ENCODE peak calls at places on chromosomes 12 and 14, in four cellular contexts. One of them, this sample, is unnamed.

GRCh38 chr14:96102071-96102856 is 63.1 kb downstream of the C14orf132 start:
- DNase-seq in H1: no peak
- DNase-seq in HepG2: no peak
- DNase-seq in K562: no peak
- DNase-seq in this sample: no peak

GRCh38 chr12:96193725-96194571 is at the start of gene ELK3:
- DNase-seq in K562: peak
- DNase-seq in H1: no peak
- DNase-seq in HepG2: peak
- DNase-seq in this sample: no peak

GRCh38 chr12:101298426-101298825 is 18.5 kb downstream of the UTP20 start:
- DNase-seq in H1: no peak
- DNase-seq in HepG2: no peak
- DNase-seq in K562: no peak
- DNase-seq in this sample: no peak

GRCh38 chr12:96061864-96062453 is 26.6 kb upstream of the LTA4H start:
- DNase-seq in H1: peak
- DNase-seq in K562: peak
- DNase-seq in HepG2: peak
- DNase-seq in this sample: peak

GRCh38 chr12:26799741-26800140 is 33.3 kb downstream of the ITPR2 start:
- DNase-seq in HepG2: no peak
- DNase-seq in H1: no peak
- DNase-seq in K562: no peak
- DNase-seq in this sample: no peak

GRCh38 chr14:74302160-74302628 is 540 bp downstream of the ABCD4 start:
- DNase-seq in K562: peak
- DNase-seq in HepG2: peak
- DNase-seq in H1: no peak
- DNase-seq in this sample: no peak

GRCh38 chr12:12883369-12884001 is 7.9 kb upstream of the GPRC5A start:
- DNase-seq in HepG2: peak
- DNase-seq in H1: no peak
- DNase-seq in K562: peak
- DNase-seq in this sample: no peak

GRCh38 chr12:121955258-121956040 is 37.1 kb downstream of the CFAP251 start:
- DNase-seq in K562: peak
- DNase-seq in H1: no peak
- DNase-seq in HepG2: no peak
- DNase-seq in this sample: peak

GRCh38 chr12:24044973-24045703 is 95.7 kb upstream of the SOX5 start:
- DNase-seq in K562: no peak
- DNase-seq in H1: no peak
- DNase-seq in HepG2: peak
- DNase-seq in this sample: no peak

GRCh38 chr12:68896881-68897540 is 36.0 kb downstream of the CPM start:
- DNase-seq in K562: no peak
- DNase-seq in HepG2: no peak
- DNase-seq in H1: no peak
- DNase-seq in this sample: no peak

GRCh38 chr12:96060041-96060440 is 24.7 kb upstream of the LTA4H start:
- DNase-seq in K562: no peak
- DNase-seq in H1: no peak
- DNase-seq in HepG2: no peak
- DNase-seq in this sample: no peak

GRCh38 chr14:101077511-101078074 is 174.1 kb upstream of the RTL1 start:
- DNase-seq in HepG2: no peak
- DNase-seq in H1: peak
- DNase-seq in K562: no peak
- DNase-seq in this sample: no peak

GRCh38 chr12:46491548-46491947 is 119.0 kb upstream of the SLC38A2 start:
- DNase-seq in HepG2: no peak
- DNase-seq in K562: no peak
- DNase-seq in H1: no peak
- DNase-seq in this sample: no peak

GRCh38 chr14:28653521-28653920 is 113.1 kb upstream of the FOXG1 start:
- DNase-seq in HepG2: no peak
- DNase-seq in H1: no peak
- DNase-seq in K562: no peak
- DNase-seq in this sample: no peak

GRCh38 chr12:1947081-1947480 is 28.6 kb upstream of the CACNA2D4 start:
- DNase-seq in K562: no peak
- DNase-seq in HepG2: no peak
- DNase-seq in H1: no peak
- DNase-seq in this sample: no peak

GRCh38 chr12:31257784-31258183 is 68.2 kb downstream of the SINHCAF start:
- DNase-seq in K562: no peak
- DNase-seq in HepG2: no peak
- DNase-seq in H1: no peak
- DNase-seq in this sample: no peak

GRCh38 chr12:70334742-70335141 is 31.3 kb upstream of the KCNMB4 start:
- DNase-seq in H1: no peak
- DNase-seq in K562: no peak
- DNase-seq in HepG2: no peak
- DNase-seq in this sample: no peak

GRCh38 chr12:132638541-132639408 is 20.2 kb downstream of the P2RX2 start:
- DNase-seq in H1: no peak
- DNase-seq in K562: peak
- DNase-seq in HepG2: peak
- DNase-seq in this sample: no peak

GRCh38 chr12:112584266-112584722 is 165.5 kb downstream of the PTPN11 start:
- DNase-seq in H1: no peak
- DNase-seq in HepG2: peak
- DNase-seq in K562: peak
- DNase-seq in this sample: peak

GRCh38 chr12:29782285-29782820 is 1.4 kb downstream of the TMTC1 start:
- DNase-seq in HepG2: no peak
- DNase-seq in K562: no peak
- DNase-seq in H1: no peak
- DNase-seq in this sample: no peak

GRCh38 chr12:70367268-70368141 is 1.4 kb downstream of the KCNMB4 start:
- DNase-seq in K562: no peak
- DNase-seq in H1: no peak
- DNase-seq in HepG2: no peak
- DNase-seq in this sample: no peak

GRCh38 chr12:38721611-38722252 is 183.7 kb downstream of the CPNE8 start:
- DNase-seq in HepG2: no peak
- DNase-seq in H1: no peak
- DNase-seq in K562: no peak
- DNase-seq in this sample: no peak

GRCh38 chr12:89636776-89637160 is 71.9 kb downstream of the ATP2B1 start:
- DNase-seq in H1: no peak
- DNase-seq in K562: no peak
- DNase-seq in HepG2: no peak
- DNase-seq in this sample: no peak

GRCh38 chr14:90514566-90514965 is 117.7 kb downstream of the CALM1 start:
- DNase-seq in H1: no peak
- DNase-seq in K562: no peak
- DNase-seq in HepG2: no peak
- DNase-seq in this sample: no peak

GRCh38 chr12:101759396-101760047 is 20.3 kb upstream of the SYCP3 start:
- DNase-seq in HepG2: peak
- DNase-seq in K562: peak
- DNase-seq in H1: no peak
- DNase-seq in this sample: peak

GRCh38 chr14:89303452-89304435 is 113.3 kb downstream of the FOXN3 start:
- DNase-seq in H1: no peak
- DNase-seq in K562: no peak
- DNase-seq in HepG2: peak
- DNase-seq in this sample: no peak

GRCh38 chr14:102087762-102088011 is 843 bp upstream of the HSP90AA1 start:
- DNase-seq in K562: no peak
- DNase-seq in HepG2: no peak
- DNase-seq in H1: no peak
- DNase-seq in this sample: no peak

GRCh38 chr12:31589896-31590729 is 823 bp downstream of the DENND5B start:
- DNase-seq in HepG2: peak
- DNase-seq in H1: no peak
- DNase-seq in K562: peak
- DNase-seq in this sample: peak

GRCh38 chr12:128609861-128610260 is 213.9 kb downstream of the SLC15A4 start:
- DNase-seq in K562: no peak
- DNase-seq in HepG2: no peak
- DNase-seq in H1: no peak
- DNase-seq in this sample: no peak

GRCh38 chr14:34997762-34998161 is 15.0 kb downstream of the SRP54 start:
- DNase-seq in HepG2: no peak
- DNase-seq in H1: no peak
- DNase-seq in K562: no peak
- DNase-seq in this sample: no peak

GRCh38 chr12:80632835-80633234 is 74.6 kb upstream of the MYF6 start:
- DNase-seq in K562: no peak
- DNase-seq in H1: peak
- DNase-seq in HepG2: peak
- DNase-seq in this sample: no peak

DNA sequence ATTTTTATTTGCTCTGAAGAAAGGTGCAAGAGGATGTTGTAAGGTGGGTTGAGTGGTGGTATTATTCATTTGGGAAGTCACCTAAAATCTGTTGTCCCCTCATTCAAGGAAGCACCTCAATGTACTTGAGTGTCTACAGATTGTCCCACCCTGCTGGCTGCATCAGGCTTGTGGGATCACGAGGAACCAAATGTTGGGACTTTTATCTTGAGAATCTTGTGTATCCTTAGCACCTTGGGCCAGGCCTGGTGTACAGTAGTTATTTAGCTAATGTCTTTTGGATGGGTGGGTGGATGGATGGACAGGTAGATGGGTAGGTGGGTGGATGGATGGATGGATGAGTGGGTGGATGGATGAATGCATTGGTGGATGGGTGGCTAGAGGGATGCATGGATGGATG is 519.3 kb downstream of the BCL11B start:
- DNase-seq in H1: no peak
- DNase-seq in K562: no peak
- DNase-seq in HepG2: no peak
- DNase-seq in this sample: no peak
- TF ChIP-seq FOSL1 in H1: no peak
- TF ChIP-seq FOSL1 in K562: no peak
- TF ChIP-seq FOSL1 in HepG2: no peak
- TF ChIP-seq FOSL1 in this sample: no peak

DNA sequence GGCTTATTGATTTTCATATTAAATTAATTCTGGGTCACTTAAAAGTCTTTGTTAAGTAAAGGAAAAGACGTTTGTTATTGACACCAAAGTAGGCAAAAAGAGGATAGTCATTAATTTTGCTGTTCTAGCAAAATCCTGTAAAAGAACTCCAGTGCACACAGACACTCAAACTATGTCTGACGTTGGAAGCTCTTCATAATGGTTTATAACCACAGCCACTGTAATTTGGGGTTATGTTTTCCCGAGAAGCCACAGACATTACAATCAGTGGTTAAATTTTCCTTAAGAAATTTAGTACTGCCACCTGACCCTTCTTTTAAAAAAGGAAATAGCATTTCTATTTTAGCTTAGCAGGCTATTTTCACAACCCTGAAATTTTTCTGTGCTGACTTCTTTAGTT is 267.5 kb downstream of the CCDC91 start:
- DNase-seq in H1: no peak
- DNase-seq in K562: no peak
- DNase-seq in HepG2: no peak
- DNase-seq in this sample: no peak
- TF ChIP-seq FOSL1 in H1: no peak
- TF ChIP-seq FOSL1 in K562: no peak
- TF ChIP-seq FOSL1 in HepG2: no peak
- TF ChIP-seq FOSL1 in this sample: no peak

GRCh38 chr12:16327963-16328362 is 19.5 kb upstream of the MGST1 start:
- DNase-seq in HepG2: no peak
- DNase-seq in K562: no peak
- DNase-seq in H1: no peak
- DNase-seq in this sample: no peak

GRCh38 chr12:16330554-16330953 is 16.9 kb upstream of the MGST1 start:
- DNase-seq in HepG2: no peak
- DNase-seq in H1: no peak
- DNase-seq in K562: no peak
- DNase-seq in this sample: no peak

GRCh38 chr12:16325426-16325825 is 22.0 kb upstream of the MGST1 start:
- DNase-seq in K562: no peak
- DNase-seq in HepG2: no peak
- DNase-seq in H1: no peak
- DNase-seq in this sample: no peak

GRCh38 chr12:16331998-16332397 is 15.4 kb upstream of the MGST1 start:
- DNase-seq in H1: no peak
- DNase-seq in K562: no peak
- DNase-seq in HepG2: no peak
- DNase-seq in this sample: no peak

GRCh38 chr12:16329594-16329993 is 17.9 kb upstream of the MGST1 start:
- DNase-seq in K562: no peak
- DNase-seq in HepG2: no peak
- DNase-seq in H1: no peak
- DNase-seq in this sample: no peak
- TF ChIP-seq FOSL1 in K562: no peak
- TF ChIP-seq FOSL1 in HepG2: no peak
- TF ChIP-seq FOSL1 in H1: no peak
- TF ChIP-seq FOSL1 in this sample: no peak

GRCh38 chr14:52950898-52951729 is at the start of gene FERMT2:
- DNase-seq in HepG2: peak
- DNase-seq in K562: peak
- DNase-seq in H1: no peak
- DNase-seq in this sample: peak

GRCh38 chr14:52949711-52950409 is 990 bp downstream of the FERMT2 start:
- DNase-seq in HepG2: peak
- DNase-seq in H1: no peak
- DNase-seq in K562: no peak
- DNase-seq in this sample: no peak

GRCh38 chr14:52950410-52950897 is 396 bp downstream of the FERMT2 start:
- DNase-seq in K562: no peak
- DNase-seq in HepG2: peak
- DNase-seq in H1: no peak
- DNase-seq in this sample: no peak

GRCh38 chr14:52949249-52949648 is 1.6 kb downstream of the FERMT2 start:
- DNase-seq in K562: no peak
- DNase-seq in HepG2: no peak
- DNase-seq in H1: no peak
- DNase-seq in this sample: no peak

DNA sequence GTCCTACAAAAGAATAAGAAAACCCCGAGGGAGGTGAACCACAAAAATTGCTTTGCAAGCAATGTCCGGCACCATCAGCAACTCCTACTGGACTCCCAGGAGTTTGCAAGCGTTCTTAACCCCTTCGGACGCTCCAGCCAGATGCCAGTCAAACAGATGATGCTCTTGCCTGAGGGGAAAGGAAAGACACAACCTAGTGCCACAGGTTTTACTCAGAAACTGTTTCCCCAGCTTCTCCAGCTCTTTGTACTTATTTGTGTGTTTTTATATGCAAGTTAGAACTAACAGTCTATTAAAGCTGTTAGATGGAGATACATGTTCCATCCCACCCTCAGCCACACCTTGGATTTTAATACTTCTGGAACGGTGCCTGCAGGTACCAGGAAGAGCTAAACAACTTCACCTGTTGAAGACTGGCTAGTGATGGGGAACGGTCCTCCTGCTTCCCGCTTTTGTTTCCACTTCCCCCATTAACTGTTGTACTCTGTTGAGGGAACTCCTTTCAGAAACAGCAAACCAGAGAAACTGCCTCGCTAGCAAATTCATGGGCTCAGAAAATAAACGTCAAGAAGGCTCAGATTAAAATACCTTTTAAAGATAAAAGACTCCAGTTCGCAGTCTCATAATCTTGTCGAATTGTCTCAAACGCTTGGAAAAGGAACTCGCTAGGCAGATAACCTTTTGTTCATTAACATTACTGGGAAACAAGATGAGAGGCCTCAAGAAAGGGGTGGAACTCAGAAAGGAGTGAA is 1.1 kb upstream of the FERMT2 start:
- DNase-seq in H1: no peak
- DNase-seq in HepG2: peak
- DNase-seq in K562: peak
- DNase-seq in this sample: peak
- TF ChIP-seq FOSL1 in H1: no peak
- TF ChIP-seq FOSL1 in HepG2: no peak
- TF ChIP-seq FOSL1 in K562: no peak
- TF ChIP-seq FOSL1 in this sample: no peak

This sample was measured in HCT116.